ENCODE peak calls at places on chromosome 21, in seven cellular contexts. O, Y, X, S, L, A and K are unnamed samples.

GRCh38 chr21:15617968-15618367 is 111.8 kb upstream of the USP25 start:
- DNase-seq in A (no peak), L (no peak), Y (peak), O (no peak), S (no peak), X (no peak), K (peak)

GRCh38 chr21:42061195-42061865 is 9.8 kb upstream of the UMODL1 start:
- DNase-seq in S (no peak), X (no peak), A (no peak), L (peak), Y (no peak), O (no peak), K (no peak)

GRCh38 chr21:43196789-43197188 is 28.0 kb downstream of the CRYAA start:
- DNase-seq in X (peak), A (no peak), O (no peak), L (no peak), Y (peak), S (no peak), K (peak)

GRCh38 chr21:26909972-26910371 is 56.9 kb downstream of the ADAMTS5 start:
- DNase-seq in S (no peak), O (peak), X (no peak), L (no peak), Y (no peak), A (no peak), K (peak)

GRCh38 chr21:45570826-45571601 is 28.8 kb upstream of the SLC19A1 start:
- DNase-seq in A (no peak), L (no peak), O (no peak), Y (no peak), X (no peak), S (no peak), K (peak)

GRCh38 chr21:36709030-36709867 is 10.3 kb downstream of the SIM2 start:
- DNase-seq in L (no peak), O (no peak), A (no peak), S (no peak), Y (no peak), X (peak), K (peak)

GRCh38 chr21:14712121-14712520 is 166.0 kb upstream of the SAMSN1 start:
- DNase-seq in Y (no peak), O (no peak), L (no peak), X (no peak), S (no peak), A (no peak), K (no peak)

GRCh38 chr21:46357335-46357604 is 33.3 kb downstream of the PCNT start:
- DNase-seq in O (no peak), L (no peak), X (no peak), A (no peak), S (no peak), Y (no peak), K (no peak)

GRCh38 chr21:16028163-16028562 is 298.4 kb downstream of the USP25 start:
- DNase-seq in S (no peak), O (no peak), A (no peak), L (no peak), X (no peak), Y (no peak), K (no peak)

GRCh38 chr21:46008893-46009635 is 27.5 kb downstream of the COL6A1 start:
- DNase-seq in L (no peak), O (no peak), Y (no peak), S (no peak), X (no peak), A (no peak), K (peak)

GRCh38 chr21:45556645-45557601 is 14.7 kb upstream of the SLC19A1 start:
- DNase-seq in L (peak), O (no peak), X (peak), A (no peak), S (no peak), Y (no peak), K (no peak)

GRCh38 chr21:24217141-24217540 is 1390.1 kb downstream of the MRPL39 start:
- DNase-seq in A (no peak), O (no peak), L (no peak), X (no peak), Y (no peak), S (no peak), K (no peak)

GRCh38 chr21:15062566-15062965 is 2.2 kb downstream of the NRIP1 start:
- DNase-seq in X (no peak), S (no peak), Y (no peak), L (no peak), A (no peak), O (no peak), K (no peak)

GRCh38 chr21:33088384-33088783 is 18.4 kb downstream of the OLIG1 start:
- DNase-seq in A (no peak), S (no peak), L (no peak), O (no peak), Y (no peak), X (no peak), K (no peak)